ENCODE peak calls at places on chromosomes 13 and 19, in four cellular contexts. M is NT2/D1, R is cardiac fibroblast, P is lower leg skin. K is an unnamed sample.
A peak's percentile ranks its signal among the peaks of the same experiment; 100 is the strongest.

GRCh38 chr19:12052057-12052570 is 647 bp downstream of the ZNF878 start:
- DNase-seq in M (no peak), R (peak; percentile 9), P (no peak), K (no peak)

GRCh38 chr19:38713227-38713649 is 31.0 kb downstream of the CAPN12 start:
- DNase-seq in M (no peak), R (no peak), P (no peak), K (peak; percentile 70)

GRCh38 chr13:99856021-99856420 is 115.5 kb downstream of the ZIC5 start:
- DNase-seq in M (no peak), R (no peak), P (no peak), K (no peak)

GRCh38 chr13:46354143-46355087 is 32.6 kb downstream of the RUBCNL start:
- DNase-seq in M (no peak), R (peak; percentile 97), P (no peak), K (no peak)

GRCh38 chr19:3556423-3556977 is 886 bp downstream of the MFSD12 start:
- DNase-seq in M (no peak), R (no peak), P (no peak), K (no peak)

GRCh38 chr13:20472531-20472930 is 53.1 kb downstream of the CRYL1 start:
- DNase-seq in M (no peak), R (no peak), P (no peak), K (no peak)

GRCh38 chr19:10819124-10820060 is 16.6 kb downstream of the TMED1 start:
- DNase-seq in M (no peak), R (no peak), P (no peak), K (no peak)

GRCh38 chr13:108195146-108195545 is 20.2 kb downstream of the LIG4 start:
- DNase-seq in M (no peak), R (peak; percentile 72), P (no peak), K (no peak)

GRCh38 chr19:46924874-46925547 is 64.2 kb downstream of the ARHGAP35 start:
- DNase-seq in M (no peak), R (no peak), P (no peak), K (no peak)

GRCh38 chr13:112752711-112753541 is 63.1 kb downstream of the ATP11A start:
- DNase-seq in M (no peak), R (no peak), P (no peak), K (no peak)

GRCh38 chr13:112451512-112452379 is 75.6 kb downstream of the SPACA7 start:
- DNase-seq in M (no peak), R (no peak), P (no peak), K (peak; percentile 57)

GRCh38 chr19:55539082-55539715 is 2.3 kb upstream of the SBK2 start:
- DNase-seq in M (no peak), R (no peak), P (no peak), K (no peak)

GRCh38 chr13:38970380-38971051 is 20.1 kb downstream of the STOML3 start:
- DNase-seq in M (no peak), R (no peak), P (no peak), K (no peak)

GRCh38 chr19:54430306-54431254 is 15.3 kb downstream of the TTYH1 start:
- DNase-seq in M (no peak), R (peak; percentile 30), P (no peak), K (no peak)

GRCh38 chr19:4371209-4371897 is 28.0 kb downstream of the MPND start:
- DNase-seq in M (no peak), R (no peak), P (no peak), K (no peak)

GRCh38 chr13:49113526-49114286 is 106.4 kb upstream of the MLNR start:
- DNase-seq in M (no peak), R (peak; percentile 81), P (no peak), K (no peak)

GRCh38 chr13:100533588-100534041 is 55.0 kb downstream of the GGACT start:
- DNase-seq in M (no peak), R (no peak), P (no peak), K (no peak)

GRCh38 chr13:85419611-85420010 is 379.6 kb downstream of the SLITRK6 start:
- DNase-seq in M (no peak), R (no peak), P (no peak), K (no peak)

GRCh38 chr13:79126706-79127105 is 279.3 kb downstream of the RBM26 start:
- DNase-seq in M (no peak), R (no peak), P (no peak), K (no peak)

DNA sequence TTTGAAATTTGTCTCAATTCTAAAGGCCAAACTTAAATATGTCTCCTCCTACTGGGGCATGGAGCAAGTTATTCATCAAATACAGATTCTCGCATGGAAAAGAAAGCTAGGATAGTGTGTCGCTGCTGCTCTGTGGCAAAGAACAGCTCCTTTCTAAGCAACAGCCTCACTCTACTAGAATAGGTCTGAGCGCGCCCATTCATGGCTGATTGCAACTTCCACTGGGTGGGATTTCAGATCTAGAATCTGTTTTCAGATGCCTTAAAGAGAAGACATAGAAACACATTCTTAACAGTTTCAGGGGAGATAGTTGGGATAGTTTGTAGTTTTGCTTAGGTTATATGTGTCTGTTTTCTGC is 2.4 kb downstream of the RGCC start:
- DNase-seq in M (no peak), R (no peak), P (no peak), K (no peak)
- H3K4me3 ChIP-seq in M (no peak overlapping the region), R (no peak overlapping the region), P (no peak overlapping the region), K (peak overlapping the region; percentile 67)

GRCh38 chr19:18636183-18636968 is 452 bp upstream of the KLHL26 start:
- DNase-seq in M (peak; percentile 94), R (peak; percentile 95), P (peak; percentile 98), K (peak; percentile 99)
- H3K4me3 ChIP-seq in M (peak overlapping the region; percentile 27), R (peak overlapping the region; percentile 47), P (peak overlapping the region; percentile 18), K (peak overlapping the region; percentile 82)

GRCh38 chr19:15251749-15252397 is 19.6 kb upstream of the EPHX3 start:
- DNase-seq in M (peak; percentile 28), R (peak; percentile 95), P (peak; percentile 62), K (peak; percentile 97)

GRCh38 chr19:15249560-15249874 is 17.3 kb upstream of the EPHX3 start:
- DNase-seq in M (no peak), R (no peak), P (no peak), K (no peak)

GRCh38 chr19:15251010-15251748 is 18.9 kb upstream of the EPHX3 start:
- DNase-seq in M (no peak), R (peak; percentile 83), P (no peak), K (peak; percentile 88)

GRCh38 chr19:15249912-15250634 is 17.8 kb upstream of the EPHX3 start:
- DNase-seq in M (no peak), R (peak; percentile 92), P (no peak), K (peak; percentile 78)

DNA sequence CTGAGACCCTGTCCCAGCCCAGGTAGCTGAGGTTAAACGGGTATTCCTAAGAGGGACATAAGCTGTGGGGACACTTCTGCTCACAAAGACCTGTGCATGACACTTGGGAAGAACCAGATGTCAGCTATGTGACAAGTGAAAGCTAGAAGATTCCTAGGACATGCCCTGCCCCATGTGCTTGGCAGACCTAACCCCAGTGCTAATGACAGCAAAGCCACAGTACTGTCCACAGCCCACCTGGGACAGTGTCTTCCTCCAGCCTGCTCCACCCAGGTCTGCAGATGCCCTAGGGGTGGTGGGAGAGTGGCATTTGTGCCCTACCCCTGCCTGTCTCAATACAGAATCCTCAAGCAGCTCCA is 18.4 kb upstream of the EPHX3 start:
- DNase-seq in M (no peak), R (no peak), P (no peak), K (no peak)
- H3K4me3 ChIP-seq in M (no peak overlapping the region), R (no peak overlapping the region), P (no peak overlapping the region), K (peak overlapping the region; percentile 46)

DNA sequence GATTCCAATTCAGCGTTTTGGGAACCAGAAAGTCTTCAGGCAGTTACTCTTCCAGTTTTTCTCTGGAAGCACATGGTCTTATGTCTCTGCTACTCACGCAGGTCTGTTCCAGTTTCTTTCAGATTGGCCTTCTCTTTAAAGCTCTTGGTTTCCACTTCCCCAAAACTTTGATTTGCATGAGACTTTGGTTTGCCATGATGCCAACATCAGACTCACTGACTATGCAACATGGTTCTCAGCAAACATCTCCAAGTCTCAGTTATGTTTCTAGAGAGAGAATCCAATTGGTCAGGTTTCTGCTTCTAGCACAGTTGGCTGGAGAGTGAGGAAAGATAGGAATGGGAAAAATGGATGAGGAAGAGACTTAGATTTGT is 3.1 kb downstream of the AKAP11 start:
- DNase-seq in M (no peak), R (no peak), P (no peak), K (no peak)
- H3K4me3 ChIP-seq in M (no peak overlapping the region), R (no peak overlapping the region), P (no peak overlapping the region), K (no peak overlapping the region)

GRCh38 chr13:110418944-110419343 is 111.9 kb downstream of the COL4A2 start:
- DNase-seq in M (no peak), R (no peak), P (no peak), K (no peak)

GRCh38 chr13:110419391-110419791 is 112.3 kb downstream of the COL4A2 start:
- DNase-seq in M (no peak), R (peak; percentile 69), P (no peak), K (no peak)

GRCh38 chr13:110416131-110416584 is 109.1 kb downstream of the COL4A2 start:
- DNase-seq in M (no peak), R (peak; percentile 65), P (no peak), K (no peak)

GRCh38 chr13:110415669-110416068 is 108.6 kb downstream of the COL4A2 start:
- DNase-seq in M (no peak), R (peak; percentile 59), P (no peak), K (no peak)

DNA sequence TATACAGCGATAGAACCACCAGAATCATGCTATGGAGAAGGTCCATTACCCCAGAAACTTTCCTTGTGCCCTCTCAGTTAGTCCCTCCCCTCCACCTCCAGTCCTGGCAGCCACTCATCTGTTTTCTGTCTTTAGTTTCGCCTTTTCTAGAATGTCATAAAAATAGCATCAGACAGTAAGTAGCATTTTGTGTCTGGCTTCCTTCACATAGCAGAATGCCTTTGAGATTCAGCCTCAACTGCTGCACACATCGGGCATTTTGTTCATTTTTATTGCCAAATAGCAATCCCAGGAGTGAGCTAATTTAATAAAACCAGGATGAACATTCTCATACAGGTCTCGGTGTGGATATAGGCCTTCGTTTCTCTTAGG is 110.4 kb downstream of the COL4A2 start:
- DNase-seq in M (no peak), R (no peak), P (no peak), K (no peak)
- H3K4me3 ChIP-seq in M (no peak overlapping the region), R (no peak overlapping the region), P (no peak overlapping the region), K (peak overlapping the region; percentile 18)

DNA sequence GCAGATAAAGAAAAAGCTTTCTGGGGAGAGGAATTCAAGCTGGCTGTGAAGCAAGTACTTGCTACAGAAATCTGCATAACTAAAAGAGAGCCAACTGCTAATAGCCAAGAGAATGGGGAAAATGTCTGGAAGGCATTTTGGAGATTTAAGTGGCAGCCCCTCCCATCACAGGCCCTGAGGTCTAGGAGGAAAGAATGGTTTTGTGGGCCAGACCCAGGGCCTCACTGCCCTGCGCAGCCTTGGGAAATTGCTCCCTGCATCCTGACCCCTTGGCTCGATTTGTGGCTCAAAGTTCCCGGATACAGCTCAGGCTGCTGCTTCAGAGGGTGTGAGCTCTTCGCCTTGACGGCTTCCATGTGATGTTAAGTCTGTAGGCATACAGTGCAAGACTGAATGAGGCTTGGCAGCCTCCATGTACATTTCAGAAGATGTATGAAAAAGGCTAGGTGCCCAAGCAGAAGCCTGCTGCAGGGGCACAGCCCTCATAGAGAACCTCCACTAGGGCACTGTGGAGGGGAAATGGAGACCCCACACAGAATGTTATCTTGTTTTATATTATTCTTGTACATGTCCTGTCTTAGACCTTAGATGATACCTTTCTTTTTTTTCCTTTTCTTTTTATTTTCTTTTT is 34.4 kb downstream of the MZT1 start:
- DNase-seq in M (peak; percentile 48), R (no peak), P (no peak), K (no peak)
- H3K4me3 ChIP-seq in M (no peak overlapping the region), R (no peak overlapping the region), P (no peak overlapping the region), K (no peak overlapping the region)

GRCh38 chr19:45865269-45865948 is 1.3 kb downstream of the FOXA3 start:
- DNase-seq in M (no peak), R (no peak), P (no peak), K (no peak)
- H3K4me3 ChIP-seq in M (peak overlapping the region; percentile 65), R (no peak overlapping the region), P (no peak overlapping the region), K (no peak overlapping the region)

K was measured in tibial artery.